ENCODE peak calls at places on chromosomes 2 and 18, in seven cellular contexts. O is brain microvascular endothelial cell, C is A549, W is kidney, Z is astrocyte, Y is cardiac fibroblast, L is lower leg skin. M is an unnamed sample.

GRCh38 chr18:78659748-78660147 is 319.9 kb upstream of the SALL3 start:
- DNase-seq in C (no peak), Y (no peak), Z (no peak), L (no peak), W (no peak), O (no peak), M (no peak)

GRCh38 chr2:20221169-20221938 is 3.6 kb downstream of the SDC1 start:
- DNase-seq in O (no peak), C (no peak), W (no peak), L (no peak), Z (peak; percentile 70), Y (peak; percentile 62), M (no peak)

GRCh38 chr2:238573065-238573778 is 146.5 kb downstream of the ASB1 start:
- DNase-seq in Z (no peak), W (peak; percentile 62), Y (peak; percentile 9), L (no peak), O (no peak), C (peak; percentile 26), M (no peak)

GRCh38 chr2:60906395-60906794 is 25.0 kb downstream of the REL start:
- DNase-seq in Z (no peak), C (no peak), Y (no peak), W (no peak), L (no peak), O (no peak), M (no peak)

GRCh38 chr2:189481071-189481470 is 39.8 kb downstream of the WDR75 start:
- DNase-seq in C (no peak), O (no peak), Z (no peak), Y (no peak), L (no peak), W (no peak), M (no peak)

GRCh38 chr2:225597911-225598310 is 198.4 kb downstream of the NYAP2 start:
- DNase-seq in Z (peak; percentile 68), L (no peak), O (peak; percentile 60), C (peak; percentile 10), Y (peak; percentile 18), W (no peak), M (no peak)

GRCh38 chr2:10256031-10256524 is 46.6 kb upstream of the HPCAL1 start:
- DNase-seq in Y (no peak), Z (no peak), O (no peak), L (no peak), W (peak; percentile 61), C (no peak), M (no peak)

GRCh38 chr2:11305958-11306357 is 38.5 kb downstream of the ROCK2 start:
- DNase-seq in Z (peak; percentile 90), W (no peak), C (no peak), Y (peak; percentile 92), O (peak; percentile 49), L (no peak), M (no peak)

GRCh38 chr2:233075141-233075965 is 15.2 kb downstream of the INPP5D start:
- DNase-seq in L (no peak), Z (no peak), O (no peak), C (no peak), W (no peak), Y (no peak), M (no peak)

GRCh38 chr2:39484620-39485495 is 47.8 kb upstream of the MAP4K3 start:
- DNase-seq in Y (no peak), W (no peak), C (no peak), L (no peak), Z (no peak), O (no peak), M (no peak)

GRCh38 chr2:39487398-39488250 is 50.5 kb upstream of the MAP4K3 start:
- DNase-seq in L (no peak), W (no peak), Y (peak; percentile 60), Z (peak; percentile 82), C (peak; percentile 52), O (no peak), M (no peak)

GRCh38 chr2:39484206-39484605 is 47.1 kb upstream of the MAP4K3 start:
- DNase-seq in Z (no peak), L (no peak), C (no peak), W (no peak), O (no peak), Y (no peak), M (no peak)

GRCh38 chr2:39488450-39488849 is 51.4 kb upstream of the MAP4K3 start:
- DNase-seq in C (peak; percentile 75), O (peak; percentile 90), W (peak; percentile 63), Z (peak; percentile 92), Y (peak; percentile 95), L (no peak), M (no peak)

GRCh38 chr2:39486071-39486470 is 49.0 kb upstream of the MAP4K3 start:
- DNase-seq in L (no peak), C (no peak), Y (no peak), W (no peak), Z (no peak), O (no peak), M (no peak)
- H3K4me3 ChIP-seq in L (no peak overlapping the region), C (no peak overlapping the region), Y (no peak overlapping the region), W (no peak overlapping the region), Z (no peak overlapping the region), O (no peak overlapping the region), M (no peak overlapping the region)

GRCh38 chr2:203480623-203481022 is 54.5 kb downstream of the RAPH1 start:
- DNase-seq in L (no peak), C (no peak), Z (no peak), W (no peak), Y (no peak), O (no peak), M (no peak)

GRCh38 chr2:203490391-203490790 is 44.7 kb downstream of the RAPH1 start:
- DNase-seq in Z (no peak), W (no peak), O (no peak), L (no peak), C (no peak), Y (no peak), M (no peak)

GRCh38 chr2:203489531-203489930 is 45.6 kb downstream of the RAPH1 start:
- DNase-seq in O (no peak), Y (no peak), L (no peak), C (no peak), Z (no peak), W (no peak), M (no peak)

GRCh38 chr2:203484266-203485112 is 50.6 kb downstream of the RAPH1 start:
- DNase-seq in Y (peak; percentile 45), O (no peak), C (peak; percentile 61), L (no peak), Z (no peak), W (no peak), M (no peak)
- TF ChIP-seq CTCF in Y (peak; percentile 63), O (peak; percentile 64), C (peak; percentile 68), L (no peak), Z (peak; percentile 35), W (peak; percentile 67), M (peak; percentile 50)

GRCh38 chr2:152427902-152428301 is 92.9 kb downstream of the FMNL2 start:
- DNase-seq in O (no peak), C (no peak), Z (no peak), L (no peak), W (no peak), Y (no peak), M (no peak)
- H3K4me3 ChIP-seq in O (no peak overlapping the region), C (no peak overlapping the region), Z (no peak overlapping the region), L (no peak overlapping the region), W (no peak overlapping the region), Y (no peak overlapping the region), M (no peak overlapping the region)

GRCh38 chr2:220165401-220165800 is 538.0 kb downstream of the SLC4A3 start:
- DNase-seq in L (no peak), C (peak; percentile 19), O (no peak), Z (no peak), Y (no peak), W (no peak), M (no peak)
- TF ChIP-seq CTCF in L (no peak), C (peak; percentile 24), O (no peak), Z (no peak), Y (no peak), W (peak; percentile 13), M (no peak)

DNA sequence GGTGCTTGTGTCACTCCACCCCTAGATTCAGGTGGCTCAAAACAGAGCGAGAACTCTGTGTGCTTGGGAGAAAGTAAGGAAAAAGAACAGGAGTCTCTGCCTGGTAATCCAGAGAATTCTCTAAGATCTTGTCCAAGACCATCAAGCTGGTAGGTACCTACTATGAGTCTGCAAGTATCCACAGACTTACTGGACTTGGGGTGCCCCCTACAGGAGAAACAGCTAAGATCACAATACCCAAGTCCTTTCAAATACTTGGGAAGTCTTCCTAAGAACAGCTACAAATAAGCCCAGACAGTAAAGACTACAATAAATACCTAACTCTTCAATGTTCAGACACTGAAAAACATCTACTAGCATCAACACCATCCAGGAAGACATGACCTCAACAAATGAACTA is 1143.6 kb upstream of the ACVR2A start:
- DNase-seq in Y (peak; percentile 32), L (no peak), C (peak; percentile 28), O (peak; percentile 11), Z (no peak), W (no peak), M (no peak)
- H3K4me3 ChIP-seq in Y (no peak overlapping the region), L (no peak overlapping the region), C (no peak overlapping the region), O (no peak overlapping the region), Z (no peak overlapping the region), W (no peak overlapping the region), M (no peak overlapping the region)

GRCh38 chr2:196759378-196759706 is 40.1 kb downstream of the GTF3C3 start:
- DNase-seq in Y (peak; percentile 38), O (peak; percentile 47), Z (no peak), L (peak; percentile 25), W (no peak), C (no peak), M (no peak)

DNA sequence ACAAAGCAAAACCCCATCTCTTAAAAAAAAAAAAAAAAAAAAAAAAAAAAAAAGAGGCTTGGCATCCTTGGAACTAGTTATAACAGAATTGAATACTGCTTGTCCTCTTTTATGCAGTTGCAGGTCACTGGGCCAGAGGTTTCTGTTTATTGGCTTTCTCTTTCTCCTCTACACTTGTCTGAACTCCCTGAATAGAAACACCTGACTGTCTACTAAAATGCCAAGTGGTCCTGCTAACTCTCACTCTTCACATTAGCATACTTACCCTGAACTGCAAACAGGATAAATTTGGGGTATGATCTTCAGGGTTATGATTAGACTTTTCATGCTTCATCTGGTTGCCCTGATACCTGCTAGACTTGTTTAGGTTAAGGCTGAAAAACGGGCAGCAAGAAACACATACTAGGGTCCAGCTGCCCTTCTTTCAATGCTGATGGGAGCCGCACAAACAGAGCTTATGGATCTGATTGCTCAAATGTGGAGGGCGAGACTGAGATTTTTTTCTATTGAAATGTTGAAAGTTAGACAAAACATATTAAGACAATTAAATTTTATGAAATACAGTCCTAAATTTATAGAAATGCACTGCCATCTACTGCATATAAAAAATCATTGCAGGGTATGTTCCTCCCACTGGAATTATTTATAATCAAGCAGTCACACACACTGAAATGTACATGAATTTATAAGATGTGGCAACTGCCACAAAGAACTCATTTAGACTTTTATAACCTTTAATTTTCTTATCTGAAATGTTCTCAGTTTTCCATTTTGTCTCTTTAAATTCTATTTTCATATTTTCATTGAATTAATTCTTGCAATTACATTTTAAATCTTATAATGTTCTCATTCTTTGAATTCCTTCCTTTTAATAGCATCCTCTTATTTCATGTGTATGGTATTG is 40.8 kb downstream of the GTF3C3 start:
- DNase-seq in L (no peak), C (peak; percentile 12), Z (no peak), O (no peak), Y (peak; percentile 57), W (no peak), M (no peak)
- TF ChIP-seq CTCF in L (no peak), C (peak; percentile 45), Z (peak; percentile 22), O (peak; percentile 7), Y (peak; percentile 35), W (peak; percentile 12), M (no peak)

DNA sequence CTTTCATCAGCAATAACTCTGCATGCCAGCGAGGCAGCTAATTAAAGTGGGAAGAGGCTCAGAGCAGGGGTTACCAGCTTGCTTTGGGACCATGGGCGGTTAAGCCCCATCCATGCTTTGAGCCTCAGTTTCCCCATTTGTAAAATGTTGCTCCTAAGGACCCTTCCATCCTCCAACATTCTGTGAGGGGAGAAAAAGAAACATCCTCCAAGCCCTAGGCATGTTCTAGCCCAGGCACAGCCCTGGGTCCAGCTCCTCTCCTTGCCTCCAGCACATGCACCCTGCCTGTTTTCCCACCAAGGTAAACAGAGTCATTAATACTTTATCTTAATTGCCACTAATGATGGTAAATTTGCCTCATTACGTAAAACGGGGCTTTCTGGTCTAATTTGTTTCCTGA is 113.3 kb upstream of the MYCN start:
- DNase-seq in L (no peak), O (no peak), W (no peak), C (no peak), Z (no peak), Y (no peak), M (no peak)
- H3K4me3 ChIP-seq in L (no peak overlapping the region), O (no peak overlapping the region), W (no peak overlapping the region), C (no peak overlapping the region), Z (no peak overlapping the region), Y (no peak overlapping the region), M (no peak overlapping the region)

M was measured in HFF-Myc.